ENCODE peak calls at places on chromosomes 12 and 14, in six cellular contexts. One of them, this sample, is unnamed.

GRCh38 chr12:54035561-54036377 is 2.9 kb downstream of the HOXC5 start:
- DNase-seq in tibial artery: no peak
- DNase-seq in NB4: no peak
- DNase-seq in AML-193: no peak
- DNase-seq in posterior cingulate gyrus: no peak
- DNase-seq in PC-9: no peak
- DNase-seq in this sample: no peak

GRCh38 chr12:72747460-72747859 is 475.3 kb downstream of the TRHDE start:
- DNase-seq in tibial artery: no peak
- DNase-seq in NB4: no peak
- DNase-seq in AML-193: no peak
- DNase-seq in posterior cingulate gyrus: no peak
- DNase-seq in PC-9: no peak
- DNase-seq in this sample: no peak

GRCh38 chr14:26765768-26766550 is 168.1 kb upstream of the NOVA1 start:
- DNase-seq in tibial artery: peak
- DNase-seq in NB4: peak
- DNase-seq in AML-193: no peak
- DNase-seq in posterior cingulate gyrus: no peak
- DNase-seq in PC-9: no peak
- DNase-seq in this sample: peak

GRCh38 chr12:100593490-100593889 is 20.0 kb downstream of the GAS2L3 start:
- DNase-seq in tibial artery: no peak
- DNase-seq in NB4: no peak
- DNase-seq in AML-193: no peak
- DNase-seq in posterior cingulate gyrus: no peak
- DNase-seq in PC-9: no peak
- DNase-seq in this sample: no peak

GRCh38 chr12:6367065-6367968 is 8.0 kb downstream of the SCNN1A start:
- DNase-seq in tibial artery: no peak
- DNase-seq in NB4: peak
- DNase-seq in AML-193: peak
- DNase-seq in posterior cingulate gyrus: no peak
- DNase-seq in PC-9: no peak
- DNase-seq in this sample: peak

GRCh38 chr14:73591690-73592448 is at the start of gene ACOT4:
- DNase-seq in tibial artery: no peak
- DNase-seq in NB4: peak
- DNase-seq in AML-193: peak
- DNase-seq in posterior cingulate gyrus: no peak
- DNase-seq in PC-9: peak
- DNase-seq in this sample: peak

GRCh38 chr12:132172619-132173018 is 28.4 kb downstream of the NOC4L start:
- DNase-seq in tibial artery: no peak
- DNase-seq in NB4: peak
- DNase-seq in AML-193: no peak
- DNase-seq in posterior cingulate gyrus: no peak
- DNase-seq in PC-9: no peak
- DNase-seq in this sample: no peak

GRCh38 chr12:50024804-50025186 is 499 bp downstream of the RACGAP1 start:
- DNase-seq in tibial artery: no peak
- DNase-seq in NB4: peak
- DNase-seq in AML-193: no peak
- DNase-seq in posterior cingulate gyrus: no peak
- DNase-seq in PC-9: no peak
- DNase-seq in this sample: peak

GRCh38 chr14:56812364-56813103 is 2.3 kb upstream of the OTX2 start:
- DNase-seq in tibial artery: no peak
- DNase-seq in NB4: no peak
- DNase-seq in AML-193: no peak
- DNase-seq in posterior cingulate gyrus: no peak
- DNase-seq in PC-9: no peak
- DNase-seq in this sample: no peak

GRCh38 chr14:71536927-71537772 is 395.1 kb upstream of the RGS6 start:
- DNase-seq in tibial artery: no peak
- DNase-seq in NB4: no peak
- DNase-seq in AML-193: no peak
- DNase-seq in posterior cingulate gyrus: no peak
- DNase-seq in PC-9: no peak
- DNase-seq in this sample: no peak

GRCh38 chr14:69631509-69631908 is 20.1 kb downstream of the SUSD6 start:
- DNase-seq in tibial artery: no peak
- DNase-seq in NB4: no peak
- DNase-seq in AML-193: no peak
- DNase-seq in posterior cingulate gyrus: no peak
- DNase-seq in PC-9: peak
- DNase-seq in this sample: no peak

GRCh38 chr14:93049867-93050331 is 65.8 kb downstream of the ITPK1 start:
- DNase-seq in tibial artery: no peak
- DNase-seq in NB4: no peak
- DNase-seq in AML-193: no peak
- DNase-seq in posterior cingulate gyrus: no peak
- DNase-seq in PC-9: no peak
- DNase-seq in this sample: no peak

GRCh38 chr12:106080111-106080732 is 58.5 kb downstream of the NUAK1 start:
- DNase-seq in tibial artery: peak
- DNase-seq in NB4: no peak
- DNase-seq in AML-193: no peak
- DNase-seq in posterior cingulate gyrus: no peak
- DNase-seq in PC-9: no peak
- DNase-seq in this sample: no peak

GRCh38 chr14:20603813-20604212 is 12.6 kb upstream of the RNASE12 start:
- DNase-seq in tibial artery: no peak
- DNase-seq in NB4: peak
- DNase-seq in AML-193: no peak
- DNase-seq in posterior cingulate gyrus: no peak
- DNase-seq in PC-9: no peak
- DNase-seq in this sample: no peak

GRCh38 chr14:25090716-25091454 is 40.9 kb upstream of the STXBP6 start:
- DNase-seq in tibial artery: no peak
- DNase-seq in NB4: no peak
- DNase-seq in AML-193: no peak
- DNase-seq in posterior cingulate gyrus: no peak
- DNase-seq in PC-9: peak
- DNase-seq in this sample: peak